ENCODE peak calls at places on chromosomes 7 and 10, in six cellular contexts. O is transverse colon, L is IMR-90, B is stomach, P is upper lobe of left lung, H is esophagus squamous epithelium. M is an unnamed sample.

GRCh38 chr7:84524714-84525694 is 330.4 kb upstream of the SEMA3A start:
- DNase-seq in O (no peak), L (peak), B (no peak), P (no peak), H (no peak), M (no peak)

GRCh38 chr10:34628174-34628802 is 186.8 kb downstream of the PARD3 start:
- DNase-seq in O (peak), L (peak), B (peak), P (no peak), H (no peak), M (no peak)

GRCh38 chr7:2029211-2029905 is 203.4 kb downstream of the MAD1L1 start:
- DNase-seq in O (no peak), L (no peak), B (no peak), P (no peak), H (no peak), M (peak)

GRCh38 chr7:44748042-44748947 is at the start of gene ZMIZ2:
- DNase-seq in O (peak), L (peak), B (peak), P (peak), H (peak), M (peak)

GRCh38 chr10:14571866-14572507 is 202.7 kb downstream of the FAM107B start:
- DNase-seq in O (no peak), L (peak), B (peak), P (no peak), H (no peak), M (peak)

GRCh38 chr7:98870071-98870651 is 347 bp upstream of the TMEM130 start:
- DNase-seq in O (peak), L (peak), B (no peak), P (peak), H (no peak), M (no peak)

GRCh38 chr10:72875250-72876055 is 18.1 kb upstream of the OIT3 start:
- DNase-seq in O (no peak), L (peak), B (no peak), P (no peak), H (no peak), M (no peak)

GRCh38 chr7:44967571-44968446 is 11.0 kb downstream of the MYO1G start:
- DNase-seq in O (no peak), L (no peak), B (no peak), P (peak), H (no peak), M (no peak)

GRCh38 chr7:156640949-156641485 is 443 bp downstream of the RNF32 start:
- DNase-seq in O (peak), L (peak), B (peak), P (no peak), H (no peak), M (peak)

GRCh38 chr7:54343511-54343910 is 198.7 kb upstream of the VSTM2A start:
- DNase-seq in O (no peak), L (no peak), B (no peak), P (no peak), H (no peak), M (no peak)

GRCh38 chr7:50711271-50712175 is 71.2 kb downstream of the GRB10 start:
- DNase-seq in O (no peak), L (peak), B (no peak), P (no peak), H (no peak), M (peak)

GRCh38 chr10:114751856-114752255 is 69.7 kb upstream of the FHIP2A start:
- DNase-seq in O (no peak), L (peak), B (no peak), P (no peak), H (no peak), M (no peak)

GRCh38 chr7:151000886-151001495 is 10.2 kb downstream of the NOS3 start:
- DNase-seq in O (no peak), L (no peak), B (no peak), P (no peak), H (no peak), M (no peak)

GRCh38 chr10:102817175-102817574 is 20.0 kb downstream of the CYP17A1 start:
- DNase-seq in O (no peak), L (no peak), B (no peak), P (no peak), H (no peak), M (no peak)
- TF ChIP-seq POLR2A in O (no peak), L (no peak), B (no peak), P (no peak), H (no peak), M (no peak)

DNA sequence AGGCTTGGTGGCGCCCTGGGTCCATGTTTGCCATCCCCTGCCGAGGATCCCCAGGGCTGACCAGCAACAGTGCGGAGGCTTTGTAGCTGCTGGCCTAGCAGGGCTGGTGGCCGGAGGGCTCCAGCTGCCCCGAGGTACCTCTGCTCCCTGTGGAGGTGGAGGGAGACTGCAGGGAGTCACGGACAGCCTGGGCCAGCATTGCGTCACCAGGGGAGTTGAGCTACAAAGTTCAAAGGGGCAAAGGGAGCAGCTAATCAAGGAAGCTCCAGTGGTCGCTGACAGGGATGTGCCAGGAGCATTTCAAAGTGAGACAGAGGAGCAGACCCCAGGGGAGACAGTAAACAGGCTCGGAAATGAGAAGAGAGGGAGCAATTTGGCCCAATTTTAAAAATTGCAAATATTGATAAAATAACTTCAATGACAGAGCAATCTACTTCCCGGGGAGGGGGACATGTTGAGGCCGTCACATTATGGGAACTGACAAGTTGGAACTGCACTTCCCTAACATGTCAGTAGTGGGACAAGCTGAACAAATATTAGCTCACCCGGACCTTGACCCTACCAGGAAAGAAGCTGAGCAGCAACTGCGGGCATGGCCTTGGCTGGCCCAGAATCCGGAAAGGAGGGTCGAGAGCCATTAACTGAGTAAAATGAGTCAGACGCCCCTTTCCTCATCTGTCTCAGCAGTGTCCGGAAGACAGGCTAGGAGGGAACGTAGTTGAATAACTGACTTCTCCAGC is 39.4 kb downstream of the BTBD16 start:
- DNase-seq in O (peak), L (no peak), B (no peak), P (no peak), H (no peak), M (no peak)
- TF ChIP-seq POLR2A in O (no peak), L (no peak), B (no peak), P (no peak), H (no peak), M (no peak)

DNA sequence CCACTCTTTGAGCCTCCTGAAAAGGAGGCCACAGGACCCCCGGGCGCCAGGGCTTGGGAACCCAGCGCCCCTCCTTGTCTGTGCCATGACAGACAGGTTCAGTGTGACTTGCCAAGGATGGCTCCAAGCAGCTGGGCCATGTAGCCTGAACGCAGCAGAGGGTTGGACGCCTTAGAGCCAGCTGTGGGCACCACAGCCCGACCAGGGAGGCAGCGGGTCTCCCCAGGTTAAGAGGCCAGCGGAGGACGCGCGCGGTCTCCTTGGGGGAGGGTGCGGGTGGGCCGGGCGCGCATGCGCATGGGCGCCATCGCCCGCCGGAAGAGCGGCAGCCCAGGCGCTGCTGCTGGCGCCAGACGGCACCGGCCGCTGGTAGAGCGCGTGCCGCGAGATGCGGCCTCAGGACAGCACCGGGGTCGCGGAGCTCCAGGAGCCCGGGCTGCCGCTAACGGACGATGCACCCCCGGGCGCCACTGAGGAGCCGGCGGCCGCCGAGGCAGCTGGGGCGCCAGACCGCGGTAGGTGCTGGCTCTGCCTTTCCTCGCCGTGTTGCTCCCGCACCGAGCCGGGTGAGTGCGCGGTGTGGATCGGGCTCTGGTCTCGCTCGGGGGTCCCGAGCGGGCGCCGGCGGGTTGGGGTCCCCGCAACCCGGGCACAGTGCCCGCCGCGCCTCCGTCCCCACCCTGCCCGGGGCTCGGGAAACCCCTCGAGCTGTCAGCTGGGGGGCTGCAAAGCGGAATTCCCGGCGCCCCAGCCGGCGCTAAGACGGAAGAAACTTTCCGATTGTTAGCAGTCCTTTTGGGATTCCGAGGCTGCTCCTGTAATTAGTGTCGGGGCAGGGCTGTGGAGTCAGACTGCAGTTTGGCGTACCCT is at the start of gene SLC35G1:
- DNase-seq in O (peak), L (peak), B (peak), P (peak), H (no peak), M (peak)
- TF ChIP-seq POLR2A in O (peak), L (peak), B (no peak), P (peak), H (no peak), M (peak)

DNA sequence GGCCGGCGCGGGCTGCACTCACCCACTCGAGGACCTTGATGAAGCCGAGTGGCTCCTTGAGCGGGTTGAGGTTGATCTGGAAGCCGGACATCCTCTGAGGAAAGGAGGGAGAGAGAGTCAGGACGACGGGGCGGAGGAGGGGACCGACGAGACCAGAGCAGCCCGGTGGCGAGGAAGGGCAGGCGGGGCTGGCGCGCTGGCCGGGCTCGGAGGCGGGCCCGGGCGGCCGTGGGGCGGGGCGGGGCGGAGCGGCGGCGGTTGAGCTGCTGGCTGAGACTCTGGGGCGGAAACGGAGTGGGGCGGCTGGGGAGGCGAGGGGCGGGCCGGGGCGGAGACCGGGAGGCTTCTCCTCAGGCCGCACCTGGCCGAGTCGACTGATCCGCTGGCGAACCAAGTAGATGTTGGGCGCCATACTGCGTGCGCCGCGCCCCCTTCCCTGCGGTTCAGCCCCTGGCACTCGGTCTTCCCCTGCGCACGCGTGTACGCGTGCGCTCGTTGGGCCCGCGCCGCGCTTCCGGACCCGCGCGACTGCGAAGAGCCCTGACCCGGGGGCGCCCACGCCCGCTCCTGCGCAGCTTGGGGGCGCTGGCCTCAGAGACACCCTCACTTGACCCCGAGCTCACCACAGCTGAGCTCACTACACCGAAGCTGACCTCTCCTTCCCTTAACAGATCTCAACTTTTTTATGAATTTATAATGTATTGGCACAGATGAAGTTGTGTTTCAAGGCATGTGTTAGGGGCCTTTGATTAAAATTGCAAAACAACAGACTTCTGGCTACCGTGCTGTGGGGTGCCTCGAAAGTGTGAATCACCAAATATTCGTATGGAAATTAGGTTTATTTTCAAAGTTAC is at the start of gene SYPL1:
- DNase-seq in O (peak), L (peak), B (peak), P (peak), H (peak), M (peak)
- TF ChIP-seq POLR2A in O (peak), L (no peak), B (no peak), P (peak), H (no peak), M (peak)

GRCh38 chr10:86756511-86757109 is at the start of gene BMPR1A:
- DNase-seq in O (no peak), L (peak), B (peak), P (no peak), H (peak), M (peak)
- TF ChIP-seq POLR2A in O (no peak), L (no peak), B (no peak), P (no peak), H (no peak), M (peak)

DNA sequence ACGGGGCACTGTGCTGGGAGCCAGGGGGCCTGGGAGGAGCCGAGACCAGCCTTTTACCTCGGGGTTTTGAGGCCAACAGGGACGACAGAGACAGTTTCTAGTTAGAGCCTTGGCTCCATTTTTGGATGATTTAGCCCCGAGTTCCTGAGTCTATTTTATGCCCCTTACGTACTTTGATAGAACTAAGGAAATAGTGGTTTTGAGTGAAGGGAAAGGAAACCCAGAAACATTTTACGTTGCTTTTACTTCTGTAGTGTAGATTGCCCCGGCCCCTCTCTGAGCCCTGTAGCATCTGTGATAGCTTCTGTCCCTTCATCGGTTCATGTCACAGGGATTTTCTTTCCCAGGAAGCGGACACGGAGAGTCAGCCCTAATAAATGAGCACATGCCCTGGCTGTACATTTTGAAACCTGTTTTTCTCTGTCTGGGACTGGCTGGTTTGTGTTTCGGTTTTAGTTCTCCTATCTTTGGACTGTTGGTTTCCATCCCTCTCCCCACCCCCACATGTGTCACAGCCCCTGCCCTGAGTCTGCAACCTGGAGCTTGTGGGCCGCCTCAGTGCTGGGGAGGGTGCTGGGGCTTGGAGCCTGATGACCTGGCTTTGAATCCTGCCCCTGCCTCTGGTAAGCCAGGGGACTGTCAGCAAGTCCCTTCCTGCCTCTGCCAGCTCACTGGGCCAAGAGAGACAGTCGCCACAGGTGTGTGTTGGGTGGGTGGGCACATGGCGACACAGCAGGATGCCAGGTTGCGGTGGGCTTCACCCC is 6.9 kb upstream of the ORAI2 start:
- DNase-seq in O (peak), L (no peak), B (no peak), P (peak), H (no peak), M (no peak)
- TF ChIP-seq POLR2A in O (no peak), L (no peak), B (no peak), P (no peak), H (no peak), M (no peak)

M was measured in prostate gland.